ENCODE peak calls at places on chromosome 14, in ten cellular contexts. W, F, V, T, J, R, E, D, P and A are unnamed samples.
A peak's percentile ranks its signal among the peaks of the same experiment; 100 is the strongest.

GRCh38 chr14:23933706-23934105 is 19.9 kb upstream of the DHRS4 start:
- DNase-seq in W (no peak), F (no peak), V (no peak), T (no peak), J (no peak), R (no peak), E (no peak), D (no peak), P (no peak), A (no peak)

GRCh38 chr14:35883677-35884293 is 57.6 kb downstream of the BRMS1L start:
- DNase-seq in W (peak; percentile 49), F (peak; percentile 51), V (no peak), T (peak; percentile 41), J (peak; percentile 54), R (no peak), E (no peak), D (no peak), P (no peak), A (no peak)

GRCh38 chr14:86462193-86462592 is 932.2 kb downstream of the FLRT2 start:
- DNase-seq in W (peak; percentile 14), F (peak; percentile 13), V (peak; percentile 17), T (peak; percentile 26), J (peak; percentile 27), R (peak; percentile 43), E (no peak), D (no peak), P (no peak), A (no peak)

GRCh38 chr14:65045691-65046090 is 56.6 kb downstream of the MAX start:
- DNase-seq in W (no peak), F (no peak), V (no peak), T (no peak), J (no peak), R (no peak), E (no peak), D (no peak), P (no peak), A (no peak)

GRCh38 chr14:104140213-104140462 is 1.8 kb downstream of the KIF26A start:
- DNase-seq in W (no peak), F (no peak), V (no peak), T (no peak), J (no peak), R (no peak), E (no peak), D (peak; percentile 15), P (peak; percentile 18), A (peak; percentile 37)

GRCh38 chr14:52351561-52352491 is 37.7 kb downstream of the PTGER2 start:
- DNase-seq in W (no peak), F (no peak), V (no peak), T (peak; percentile 75), J (peak; percentile 71), R (no peak), E (peak; percentile 70), D (no peak), P (no peak), A (no peak)

GRCh38 chr14:72443991-72444431 is 449.9 kb downstream of the DPF3 start:
- DNase-seq in W (peak; percentile 20), F (no peak), V (no peak), T (no peak), J (peak; percentile 59), R (no peak), E (no peak), D (no peak), P (no peak), A (no peak)

GRCh38 chr14:35865611-35866010 is 39.5 kb downstream of the BRMS1L start:
- DNase-seq in W (no peak), F (no peak), V (no peak), T (no peak), J (no peak), R (no peak), E (no peak), D (no peak), P (no peak), A (no peak)

GRCh38 chr14:44963775-44964380 is 1.9 kb downstream of the TOGARAM1 start:
- DNase-seq in W (peak; percentile 27), F (no peak), V (peak; percentile 28), T (peak; percentile 21), J (peak; percentile 27), R (no peak), E (no peak), D (no peak), P (no peak), A (no peak)

GRCh38 chr14:91947196-91948184 is at the start of gene FBLN5:
- DNase-seq in W (no peak), F (peak; percentile 75), V (peak; percentile 38), T (peak; percentile 90), J (no peak), R (peak; percentile 66), E (peak; percentile 86), D (peak; percentile 74), P (peak; percentile 71), A (peak; percentile 93)

GRCh38 chr14:43168374-43168925 is 1338.6 kb downstream of the FSCB start:
- DNase-seq in W (no peak), F (no peak), V (peak; percentile 69), T (no peak), J (no peak), R (no peak), E (no peak), D (no peak), P (no peak), A (no peak)

GRCh38 chr14:28676481-28676880 is 90.1 kb upstream of the FOXG1 start:
- DNase-seq in W (no peak), F (no peak), V (no peak), T (peak; percentile 34), J (no peak), R (no peak), E (peak; percentile 63), D (no peak), P (no peak), A (no peak)

GRCh38 chr14:21204167-21205025 is 48.5 kb upstream of the OR5AU1 start:
- DNase-seq in W (no peak), F (no peak), V (no peak), T (no peak), J (no peak), R (no peak), E (no peak), D (no peak), P (no peak), A (no peak)

GRCh38 chr14:23321572-23322547 is 603 bp downstream of the PABPN1 start:
- DNase-seq in W (peak; percentile 51), F (peak; percentile 67), V (peak; percentile 57), T (peak; percentile 41), J (peak; percentile 46), R (no peak), E (peak; percentile 37), D (peak; percentile 48), P (peak; percentile 77), A (peak; percentile 89)

GRCh38 chr14:104872469-104873341 is 7.6 kb downstream of the CEP170B start:
- DNase-seq in W (no peak), F (no peak), V (no peak), T (peak; percentile 73), J (no peak), R (peak; percentile 82), E (peak; percentile 44), D (peak; percentile 43), P (peak; percentile 38), A (peak; percentile 75)

GRCh38 chr14:39322807-39323206 is 89.1 kb downstream of the MIA2 start:
- DNase-seq in W (no peak), F (no peak), V (no peak), T (peak; percentile 27), J (no peak), R (no peak), E (peak; percentile 34), D (no peak), P (no peak), A (no peak)

DNA sequence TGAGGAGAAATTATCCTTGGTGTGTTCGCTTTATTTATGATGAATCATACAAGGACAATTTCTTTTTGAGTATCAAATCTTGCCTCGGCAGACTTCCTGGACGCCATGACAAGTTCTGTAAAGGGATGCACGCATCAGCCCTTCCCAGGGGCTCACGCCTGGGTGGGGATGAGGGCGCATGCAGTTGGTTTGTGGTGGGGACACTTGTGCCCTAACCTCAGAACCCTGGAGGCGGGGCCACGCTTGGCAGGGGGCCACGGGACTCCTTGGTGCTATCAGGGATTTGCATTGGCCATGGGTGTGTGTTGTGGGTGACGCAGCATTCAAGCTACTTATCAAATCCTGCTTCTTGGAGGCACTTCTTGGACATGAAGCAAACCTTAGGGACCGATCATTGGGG is 143.8 kb upstream of the RTL1 start:
- DNase-seq in W (no peak), F (no peak), V (no peak), T (no peak), J (peak; percentile 62), R (no peak), E (no peak), D (no peak), P (no peak), A (no peak)
- H3K4me1 ChIP-seq in W (no peaks in the 10 kb centered on the region), F (no peaks in the 10 kb centered on the region), V (no peaks in the 10 kb centered on the region), T (no peaks in the 10 kb centered on the region), J (no peaks in the 10 kb centered on the region), R (no peaks in the 10 kb centered on the region), E (no peaks in the 10 kb centered on the region), D (no peaks in the 10 kb centered on the region), P (no peaks in the 10 kb centered on the region), A (no peaks in the 10 kb centered on the region)

DNA sequence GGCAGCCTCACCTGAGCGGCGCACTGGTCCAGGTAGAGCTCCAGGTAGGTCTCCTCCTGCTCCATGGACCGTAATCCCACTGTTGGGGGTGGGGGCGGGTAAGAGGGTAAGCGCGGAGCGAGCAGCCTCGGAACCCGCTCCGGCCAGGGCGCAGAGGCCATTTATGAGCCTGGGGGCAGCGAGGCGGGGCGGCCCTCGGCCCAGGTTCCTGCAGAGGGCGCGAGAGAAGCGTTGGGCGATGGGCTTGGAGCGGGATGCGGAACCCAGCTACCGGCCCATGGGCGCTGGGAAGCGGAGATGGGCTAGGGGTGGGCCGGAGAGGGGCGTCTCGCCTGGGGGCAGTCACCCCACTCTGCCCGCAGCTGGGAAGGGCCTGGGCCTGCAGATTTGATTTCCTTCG is at the start of gene TBPL2:
- DNase-seq in W (no peak), F (no peak), V (no peak), T (no peak), J (no peak), R (peak; percentile 86), E (no peak), D (no peak), P (peak; percentile 20), A (no peak)
- TF ChIP-seq CTCF in W (no peak), F (peak; percentile 53), V (no peak), T (no peak), J (no peak), R (peak; percentile 69), E (no peak), D (peak; percentile 40), P (no peak), A (no peak)

GRCh38 chr14:75299576-75299975 is 20.9 kb downstream of the FOS start:
- DNase-seq in W (no peak), F (no peak), V (no peak), T (no peak), J (no peak), R (no peak), E (no peak), D (no peak), P (no peak), A (no peak)
- H3K4me1 ChIP-seq in W (peaks cover 28% of the 10 kb centered on the region), F (peaks cover 13% of the 10 kb centered on the region), V (no peaks in the 10 kb centered on the region), T (peaks cover 7% of the 10 kb centered on the region), J (peaks cover 24% of the 10 kb centered on the region), R (peaks cover 4% of the 10 kb centered on the region), E (peaks cover 13% of the 10 kb centered on the region), D (peaks cover 24% of the 10 kb centered on the region), P (peaks cover 4% of the 10 kb centered on the region), A (peaks cover 13% of the 10 kb centered on the region)

DNA sequence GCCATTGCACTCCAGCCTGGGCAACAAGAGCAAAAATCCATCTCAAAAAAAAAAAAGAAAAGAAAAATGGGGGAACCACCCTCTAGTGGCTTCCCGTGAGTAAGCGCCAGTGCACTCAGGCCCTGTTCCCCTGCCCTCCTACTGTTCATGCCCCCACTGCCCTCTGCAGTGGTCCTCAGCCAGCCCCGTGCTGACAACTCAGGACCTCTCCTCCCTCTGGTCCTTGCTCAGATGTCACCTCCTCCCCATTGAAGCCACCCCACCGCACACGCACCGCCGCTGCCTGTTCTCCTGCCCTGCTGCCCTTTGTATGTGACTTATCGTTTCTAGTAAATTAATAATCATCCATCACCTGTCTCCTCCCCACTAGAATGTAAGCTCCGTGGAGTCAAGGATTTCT is 58.8 kb upstream of the DYNC1H1 start:
- DNase-seq in W (no peak), F (no peak), V (no peak), T (no peak), J (no peak), R (no peak), E (no peak), D (no peak), P (no peak), A (no peak)
- TF ChIP-seq CTCF in W (no peak), F (no peak), V (no peak), T (no peak), J (peak; percentile 9), R (peak; percentile 24), E (no peak), D (no peak), P (no peak), A (no peak)